ENCODE peak calls at places on chromosomes 16 and 17, in six cellular contexts. J, Q, K, L, T and Y are unnamed samples.

GRCh38 chr16:16163571-16163970 is 59.7 kb downstream of the ABCC6 start:
- DNase-seq in J (no peak), Q (no peak), K (no peak), L (no peak), T (no peak), Y (no peak)

GRCh38 chr16:49274936-49275730 is 6.5 kb downstream of the CBLN1 start:
- DNase-seq in J (no peak), Q (no peak), K (no peak), L (no peak), T (no peak), Y (no peak)

GRCh38 chr17:4582101-4582501 is 2.2 kb upstream of the SMTNL2 start:
- DNase-seq in J (no peak), Q (no peak), K (no peak), L (no peak), T (no peak), Y (no peak)

GRCh38 chr16:15567823-15568222 is 75.1 kb downstream of the MARF1 start:
- DNase-seq in J (no peak), Q (no peak), K (no peak), L (no peak), T (no peak), Y (no peak)

GRCh38 chr16:11224096-11224893 is 31.7 kb downstream of the SOCS1 start:
- DNase-seq in J (peak), Q (no peak), K (peak), L (peak), T (no peak), Y (peak)

GRCh38 chr16:86432048-86432447 is 78.3 kb upstream of the FOXF1 start:
- DNase-seq in J (no peak), Q (no peak), K (no peak), L (no peak), T (no peak), Y (no peak)

GRCh38 chr17:68884888-68885287 is 70.3 kb downstream of the ABCA8 start:
- DNase-seq in J (no peak), Q (no peak), K (no peak), L (no peak), T (no peak), Y (no peak)

GRCh38 chr17:80539022-80539421 is 5.6 kb upstream of the RPTOR start:
- DNase-seq in J (no peak), Q (no peak), K (no peak), L (no peak), T (no peak), Y (no peak)

GRCh38 chr16:70252355-70252988 is 732 bp upstream of the EXOSC6 start:
- DNase-seq in J (no peak), Q (no peak), K (no peak), L (no peak), T (no peak), Y (no peak)

GRCh38 chr17:58402679-58403078 is 14.7 kb downstream of the RNF43 start:
- DNase-seq in J (no peak), Q (no peak), K (no peak), L (no peak), T (peak), Y (no peak)

GRCh38 chr17:3879181-3879580 is 13.7 kb downstream of the CAMKK1 start:
- DNase-seq in J (no peak), Q (no peak), K (no peak), L (no peak), T (no peak), Y (no peak)

GRCh38 chr17:1038459-1039118 is 41.7 kb downstream of the TIMM22 start:
- DNase-seq in J (no peak), Q (no peak), K (no peak), L (no peak), T (no peak), Y (no peak)

GRCh38 chr17:66383353-66383752 is 80.9 kb downstream of the PRKCA start:
- DNase-seq in J (no peak), Q (no peak), K (no peak), L (no peak), T (no peak), Y (no peak)

GRCh38 chr17:16477255-16477654 is 14.7 kb downstream of the LRRC75A start:
- DNase-seq in J (peak), Q (no peak), K (peak), L (no peak), T (peak), Y (no peak)

GRCh38 chr17:75308732-75309629 is 19.7 kb upstream of the SLC25A19 start:
- DNase-seq in J (no peak), Q (no peak), K (peak), L (no peak), T (no peak), Y (no peak)

GRCh38 chr17:54892360-54892759 is 8.3 kb upstream of the TOM1L1 start:
- DNase-seq in J (no peak), Q (no peak), K (no peak), L (no peak), T (no peak), Y (no peak)

GRCh38 chr17:6554871-6555330 is 1.5 kb downstream of the PITPNM3 start:
- DNase-seq in J (no peak), Q (no peak), K (peak), L (no peak), T (no peak), Y (no peak)

GRCh38 chr16:56450275-56450889 is 750 bp downstream of the NUDT21 start:
- DNase-seq in J (no peak), Q (no peak), K (no peak), L (no peak), T (no peak), Y (no peak)

GRCh38 chr17:69501591-69502468 is 87.3 kb downstream of the MAP2K6 start:
- DNase-seq in J (peak), Q (no peak), K (peak), L (no peak), T (no peak), Y (peak)

GRCh38 chr16:22291860-22292692 is 5.1 kb upstream of the POLR3E start:
- DNase-seq in J (no peak), Q (no peak), K (no peak), L (no peak), T (no peak), Y (no peak)

GRCh38 chr17:66985338-66985737 is 20.8 kb downstream of the CACNG4 start:
- DNase-seq in J (no peak), Q (no peak), K (no peak), L (no peak), T (no peak), Y (no peak)

GRCh38 chr16:79381552-79382042 is 218.9 kb downstream of the MAF start:
- DNase-seq in J (no peak), Q (no peak), K (no peak), L (no peak), T (no peak), Y (peak)

GRCh38 chr16:86818701-86819522 is 240.6 kb downstream of the FOXL1 start:
- DNase-seq in J (no peak), Q (no peak), K (no peak), L (no peak), T (no peak), Y (no peak)

GRCh38 chr17:17710728-17711541 is 29.7 kb downstream of the RAI1 start:
- DNase-seq in J (peak), Q (peak), K (peak), L (no peak), T (peak), Y (no peak)

GRCh38 chr16:49281481-49281842 is at the start of gene CBLN1:
- DNase-seq in J (no peak), Q (no peak), K (no peak), L (no peak), T (no peak), Y (no peak)

GRCh38 chr17:47298712-47299111 is 25.0 kb upstream of the EFCAB13 start:
- DNase-seq in J (no peak), Q (no peak), K (no peak), L (no peak), T (no peak), Y (no peak)

GRCh38 chr17:81458628-81459027 is 54.0 kb downstream of the ACTG1 start:
- DNase-seq in J (no peak), Q (no peak), K (no peak), L (no peak), T (no peak), Y (no peak)

GRCh38 chr17:81035389-81036127 is 607 bp downstream of the BAIAP2 start:
- DNase-seq in J (no peak), Q (no peak), K (no peak), L (no peak), T (no peak), Y (no peak)

GRCh38 chr16:88390760-88391496 is 8.2 kb downstream of the ZNF469 start:
- DNase-seq in J (no peak), Q (no peak), K (peak), L (no peak), T (no peak), Y (no peak)

GRCh38 chr16:88387941-88388627 is 5.3 kb downstream of the ZNF469 start:
- DNase-seq in J (no peak), Q (peak), K (peak), L (no peak), T (no peak), Y (no peak)

GRCh38 chr16:88390265-88390664 is 7.5 kb downstream of the ZNF469 start:
- DNase-seq in J (no peak), Q (no peak), K (no peak), L (no peak), T (no peak), Y (no peak)

GRCh38 chr16:88389191-88389590 is 6.4 kb downstream of the ZNF469 start:
- DNase-seq in J (no peak), Q (no peak), K (no peak), L (no peak), T (no peak), Y (no peak)

GRCh38 chr16:88389621-88390160 is 6.9 kb downstream of the ZNF469 start:
- DNase-seq in J (no peak), Q (no peak), K (no peak), L (no peak), T (no peak), Y (no peak)
- TF ChIP-seq CTCF in J (no peak), Q (no peak), K (no peak), L (no peak), T (no peak), Y (no peak)

GRCh38 chr17:28320215-28321061 is 1.4 kb downstream of the TMEM97 start:
- DNase-seq in J (no peak), Q (no peak), K (no peak), L (no peak), T (no peak), Y (no peak)
- H3K4me3 ChIP-seq in J (peak), Q (no peak), K (peak), L (no peak), T (peak), Y (no peak)

DNA sequence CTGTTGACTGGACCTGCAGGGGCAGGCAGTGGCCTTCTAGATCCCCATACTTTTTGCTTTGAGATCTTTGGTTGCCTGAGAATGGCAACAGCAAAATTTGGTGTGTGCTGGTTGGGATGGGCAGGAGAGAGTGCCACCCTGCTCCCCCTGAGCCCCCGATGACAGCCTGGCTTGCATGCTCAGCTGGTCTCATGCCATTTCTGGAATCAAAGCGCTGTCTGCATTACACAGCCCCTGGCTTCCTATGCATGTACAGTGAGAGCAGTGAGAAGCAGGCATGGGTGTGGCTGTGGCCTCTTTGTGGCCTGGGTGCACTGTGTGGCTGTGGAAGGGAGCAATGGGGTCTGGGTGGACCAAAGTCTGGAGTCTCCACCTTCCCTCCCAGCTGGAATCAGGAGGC is 47.7 kb downstream of the NKD1 start:
- DNase-seq in J (no peak), Q (no peak), K (no peak), L (no peak), T (no peak), Y (no peak)
- TF ChIP-seq POLR2A in J (no peak), Q (no peak), K (no peak), L (no peak), T (no peak), Y (no peak)

DNA sequence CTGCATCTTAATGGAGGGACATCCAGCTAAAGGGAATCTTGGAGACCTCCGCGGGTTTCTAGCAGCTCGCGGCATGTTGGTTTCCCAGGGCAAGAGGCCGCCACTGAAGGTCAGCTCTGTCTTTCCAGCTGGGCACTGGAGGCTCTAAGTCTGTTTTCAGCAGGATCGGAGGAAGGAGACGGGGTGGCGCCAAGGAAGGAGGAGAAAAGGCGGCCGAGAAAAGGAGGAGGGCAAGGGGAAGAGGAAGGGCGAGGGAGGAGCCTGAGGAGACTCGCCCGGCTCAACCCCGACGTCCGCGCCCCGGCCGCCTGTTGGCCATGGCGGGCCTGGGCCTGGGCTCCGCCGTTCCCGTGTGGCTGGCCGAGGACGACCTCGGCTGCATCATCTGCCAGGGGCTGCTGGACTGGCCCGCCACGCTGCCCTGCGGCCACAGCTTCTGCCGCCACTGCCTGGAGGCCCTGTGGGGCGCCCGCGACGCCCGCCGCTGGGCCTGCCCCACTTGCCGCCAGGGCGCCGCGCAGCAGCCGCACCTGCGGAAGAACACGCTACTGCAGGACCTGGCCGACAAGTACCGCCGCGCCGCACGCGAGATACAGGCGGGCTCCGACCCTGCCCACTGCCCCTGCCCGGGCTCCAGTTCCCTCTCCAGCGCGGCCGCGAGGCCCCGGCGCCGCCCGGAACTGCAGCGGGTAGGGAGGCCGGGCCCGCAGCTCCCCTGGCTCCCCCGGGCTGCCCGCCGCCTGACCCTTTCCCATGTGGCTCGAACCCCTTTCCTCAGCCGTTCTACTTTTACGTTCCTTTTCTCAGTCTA is at the start of gene RNF135:
- DNase-seq in J (peak), Q (peak), K (peak), L (no peak), T (peak), Y (peak)
- TF ChIP-seq CTCF in J (peak), Q (no peak), K (peak), L (no peak), T (no peak), Y (no peak)

DNA sequence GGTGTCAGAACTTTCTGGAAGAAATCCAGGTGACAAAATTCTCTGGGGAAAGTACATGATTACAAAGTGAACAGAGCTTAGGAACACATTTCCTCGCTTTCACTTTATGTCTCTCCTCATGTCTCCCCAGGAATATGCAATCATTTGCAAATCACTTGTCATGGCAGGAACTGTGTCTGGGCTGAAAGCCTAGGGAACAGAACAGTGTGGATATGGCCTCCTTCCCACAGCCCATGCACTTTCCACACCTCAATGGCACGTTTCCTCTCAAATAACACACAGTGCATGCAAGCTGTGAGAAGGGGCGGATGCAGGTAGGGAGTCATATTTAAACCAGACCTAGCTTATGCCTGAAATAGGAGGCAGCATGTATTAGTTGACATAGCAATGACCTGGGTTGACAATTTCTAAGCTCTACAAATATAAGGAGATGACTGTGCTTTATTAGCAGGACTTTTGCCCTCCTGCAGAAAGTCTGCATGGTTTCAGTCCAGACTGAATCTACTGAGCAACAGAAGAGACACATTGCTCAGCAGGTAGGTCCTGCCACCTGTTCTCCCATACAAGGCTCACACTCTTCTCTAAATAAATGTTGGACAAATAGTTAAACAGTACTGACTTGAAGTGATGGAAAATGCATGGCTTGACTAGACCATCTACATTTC is 236.1 kb upstream of the ELAC2 start:
- DNase-seq in J (no peak), Q (no peak), K (no peak), L (no peak), T (no peak), Y (no peak)
- H3K4me3 ChIP-seq in J (no peak), Q (no peak), K (no peak), L (no peak), T (no peak), Y (no peak)

GRCh38 chr17:73261952-73262675 is 434 bp upstream of the CPSF4L start:
- DNase-seq in J (no peak), Q (peak), K (peak), L (no peak), T (no peak), Y (no peak)
- TF ChIP-seq POLR2A in J (no peak), Q (no peak), K (peak), L (no peak), T (no peak), Y (no peak)

GRCh38 chr16:71758293-71758760 is 33.8 kb upstream of the PHLPP2 start:
- DNase-seq in J (no peak), Q (no peak), K (no peak), L (no peak), T (no peak), Y (no peak)

GRCh38 chr16:71754652-71755051 is 30.2 kb upstream of the PHLPP2 start:
- DNase-seq in J (no peak), Q (no peak), K (no peak), L (no peak), T (no peak), Y (no peak)

GRCh38 chr16:71748226-71748625 is 23.7 kb upstream of the PHLPP2 start:
- DNase-seq in J (no peak), Q (no peak), K (no peak), L (no peak), T (no peak), Y (no peak)

GRCh38 chr16:71754108-71754507 is 29.6 kb upstream of the PHLPP2 start:
- DNase-seq in J (no peak), Q (no peak), K (no peak), L (no peak), T (no peak), Y (no peak)
- TF ChIP-seq CTCF in J (no peak), Q (no peak), K (no peak), L (no peak), T (no peak), Y (no peak)

DNA sequence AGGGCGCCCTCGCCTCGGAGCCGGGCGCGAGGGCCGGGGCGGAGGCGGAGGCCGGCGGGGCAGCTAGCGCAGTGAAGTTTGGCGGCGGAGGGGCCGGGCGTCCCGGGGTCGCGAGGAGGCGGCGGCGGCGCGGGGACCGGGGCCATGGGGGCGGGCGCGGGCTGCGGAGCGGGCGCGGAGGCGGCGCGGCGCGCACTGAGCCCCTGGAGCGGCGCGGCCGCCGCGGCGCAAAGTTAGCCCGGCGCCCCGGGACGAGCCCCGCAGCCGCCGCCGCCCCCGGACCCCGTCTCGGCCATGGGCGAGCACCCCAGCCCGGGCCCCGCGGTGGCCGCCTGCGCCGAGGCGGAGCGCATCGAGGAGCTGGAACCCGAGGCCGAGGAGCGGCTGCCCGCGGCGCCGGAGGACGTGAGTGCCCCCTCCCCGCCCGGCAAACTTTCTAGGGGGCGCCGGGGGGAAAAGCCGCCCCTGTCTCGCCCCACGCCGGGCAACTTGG is 310 bp downstream of the RHBDL3 start:
- DNase-seq in J (no peak), Q (no peak), K (no peak), L (no peak), T (no peak), Y (no peak)
- H3K4me3 ChIP-seq in J (peak), Q (peak), K (peak), L (peak), T (peak), Y (peak)

GRCh38 chr17:43350888-43351361 is 47.9 kb upstream of the ARL4D start:
- DNase-seq in J (no peak), Q (no peak), K (no peak), L (no peak), T (no peak), Y (no peak)
- TF ChIP-seq POLR2A in J (no peak), Q (no peak), K (no peak), L (no peak), T (no peak), Y (no peak)

DNA sequence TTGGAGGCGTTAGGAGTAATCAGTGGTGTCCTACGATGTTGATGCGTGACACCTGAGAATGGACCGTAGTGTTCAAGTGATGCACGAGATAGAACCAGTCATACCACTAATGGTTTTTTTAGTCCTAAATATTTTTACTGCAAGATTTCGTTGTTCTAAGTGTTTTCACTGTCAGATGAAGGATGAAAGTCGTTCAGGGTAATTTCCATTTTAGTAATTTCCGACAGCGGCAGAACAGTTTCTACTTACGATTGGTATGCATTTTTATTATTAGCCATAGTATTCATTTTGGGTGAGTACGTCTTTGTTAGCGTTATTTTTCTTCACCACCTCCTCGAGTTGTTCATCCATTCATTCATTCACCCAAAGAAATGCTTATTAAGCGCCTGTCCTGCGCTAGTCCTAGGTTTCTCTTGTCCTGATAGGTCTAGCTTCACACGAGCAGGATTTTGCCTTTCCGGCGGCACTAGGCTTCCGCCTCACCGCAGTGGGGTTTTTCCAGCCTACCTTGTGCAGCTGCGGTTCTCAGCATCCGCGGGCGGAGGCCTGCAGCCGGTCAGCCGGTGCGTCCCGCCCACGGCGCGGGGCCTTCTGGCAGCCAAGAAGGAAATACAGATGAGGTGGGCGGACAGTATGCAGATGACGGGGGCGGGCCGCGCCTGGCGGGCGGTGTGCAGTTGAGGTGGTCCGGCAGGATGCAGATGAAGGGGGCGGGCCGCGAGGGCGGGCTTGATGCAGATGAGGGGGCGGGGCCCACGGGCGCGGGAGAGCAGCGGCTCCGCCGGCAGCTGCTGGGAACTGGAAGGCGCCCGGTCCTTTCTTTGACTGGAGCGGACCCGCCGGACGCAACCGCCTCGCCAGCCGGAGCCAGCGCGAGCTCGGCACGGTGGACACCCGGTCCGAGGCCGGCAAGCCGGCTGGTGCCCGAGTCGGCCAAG is 146.4 kb downstream of the SPECC1 start:
- DNase-seq in J (peak), Q (peak), K (peak), L (peak), T (peak), Y (peak)
- TF ChIP-seq CTCF in J (peak), Q (no peak), K (no peak), L (no peak), T (no peak), Y (no peak)